ENCODE peak calls at places on chromosomes 4 and X, in nine cellular contexts. X is iPS DF 6.9, Q is substantia nigra, V is left cardiac atrium, J is LoVo, D is T follicular helper cell, W is WTC11, G is M059J, N is GM23248. H is an unnamed sample.

GRCh38 chr4:37188100-37188499 is 56.4 kb upstream of the NWD2 start:
- DNase-seq in X (peak), Q (no peak), V (no peak), J (no peak), D (no peak), W (peak), G (no peak), N (no peak), H (no peak)

GRCh38 chrX:149569770-149570169 is 17.5 kb downstream of the MAGEA9B start:
- DNase-seq in X (no peak), Q (no peak), V (no peak), J (no peak), D (no peak), W (no peak), G (no peak), N (no peak), H (no peak)

GRCh38 chrX:2401590-2402360 is 99.0 kb downstream of the DHRSX start:
- DNase-seq in X (no peak), Q (no peak), V (no peak), J (peak), D (no peak), W (no peak), G (peak), N (peak), H (no peak)

GRCh38 chr4:122666527-122667245 is 45.8 kb upstream of the IL21 start:
- DNase-seq in X (no peak), Q (no peak), V (no peak), J (peak), D (no peak), W (no peak), G (peak), N (peak), H (no peak)

GRCh38 chrX:54721424-54721823 is 76.6 kb downstream of the ITIH6 start:
- DNase-seq in X (no peak), Q (no peak), V (no peak), J (peak), D (no peak), W (no peak), G (peak), N (no peak), H (no peak)

GRCh38 chr4:52925531-52925968 is 63.4 kb downstream of the RASL11B start:
- DNase-seq in X (no peak), Q (no peak), V (no peak), J (no peak), D (no peak), W (no peak), G (peak), N (no peak), H (no peak)

GRCh38 chrX:26295425-26295824 is 79.5 kb downstream of the MAGEB5 start:
- DNase-seq in X (no peak), Q (no peak), V (no peak), J (peak), D (no peak), W (no peak), G (no peak), N (no peak), H (no peak)

GRCh38 chrX:151825927-151826471 is 86.7 kb upstream of the MAGEA4 start:
- DNase-seq in X (no peak), Q (no peak), V (no peak), J (peak), D (no peak), W (no peak), G (peak), N (peak), H (no peak)

GRCh38 chr4:104418313-104418712 is 76.4 kb downstream of the CXXC4 start:
- DNase-seq in X (no peak), Q (no peak), V (no peak), J (peak), D (no peak), W (no peak), G (no peak), N (no peak), H (no peak)

GRCh38 chrX:44705817-44706551 is 137.8 kb upstream of the DUSP21 start:
- DNase-seq in X (no peak), Q (no peak), V (no peak), J (peak), D (no peak), W (no peak), G (peak), N (no peak), H (no peak)

GRCh38 chr4:73593631-73594241 is 26.5 kb downstream of the RASSF6 start:
- DNase-seq in X (no peak), Q (no peak), V (no peak), J (peak), D (no peak), W (no peak), G (peak), N (peak), H (no peak)

GRCh38 chr4:1576200-1576960 is 107.7 kb downstream of the FAM53A start:
- DNase-seq in X (no peak), Q (no peak), V (peak), J (no peak), D (no peak), W (no peak), G (no peak), N (no peak), H (no peak)

H was measured in amygdala.